ENCODE peak calls at places on chromosomes 13 and 19, in five cellular contexts. X, A, T, B and G are unnamed samples.

GRCh38 chr13:36915891-36916640 is 4.0 kb downstream of the SMAD9 start:
- DNase-seq in A (no peak), T (no peak), B (no peak), X (no peak), G (no peak)

GRCh38 chr13:96089749-96090239 is at the start of gene HS6ST3:
- DNase-seq in T (peak), B (no peak), A (peak), X (peak), G (peak)

GRCh38 chr19:49469828-49470614 is 4.0 kb upstream of the FLT3LG start:
- DNase-seq in B (no peak), A (peak), T (no peak), X (no peak), G (no peak)

GRCh38 chr13:30698023-30698422 is 37.3 kb upstream of the ALOX5AP start:
- DNase-seq in X (no peak), A (no peak), T (no peak), B (no peak), G (no peak)

GRCh38 chr13:110238795-110239194 is 68.2 kb downstream of the COL4A1 start:
- DNase-seq in A (no peak), T (no peak), B (no peak), X (no peak), G (no peak)

GRCh38 chr13:71320452-71320851 is 546.6 kb downstream of the DACH1 start:
- DNase-seq in X (no peak), B (no peak), T (no peak), A (no peak), G (no peak)

GRCh38 chr13:45799451-45799850 is 52.1 kb downstream of the SIAH3 start:
- DNase-seq in X (no peak), A (no peak), B (no peak), T (no peak), G (no peak)

GRCh38 chr13:42970824-42971669 is 21.0 kb downstream of the EPSTI1 start:
- DNase-seq in B (no peak), T (peak), A (peak), X (peak), G (peak)

GRCh38 chr19:10018219-10018618 is 4.9 kb downstream of the RDH8 start:
- DNase-seq in B (no peak), T (no peak), A (no peak), X (peak), G (peak)

GRCh38 chr13:27605099-27605498 is 15.2 kb downstream of the LNX2 start:
- DNase-seq in A (no peak), B (no peak), X (no peak), T (no peak), G (no peak)

GRCh38 chr13:68588623-68589022 is 1358.5 kb upstream of the PCDH9 start:
- DNase-seq in T (no peak), X (no peak), B (no peak), A (no peak), G (no peak)

GRCh38 chr13:107119989-107120881 is 552.3 kb upstream of the ARGLU1 start:
- DNase-seq in B (no peak), X (no peak), T (no peak), A (no peak), G (no peak)

GRCh38 chr19:42284066-42284501 is 15.0 kb downstream of the CIC start:
- DNase-seq in X (peak), T (peak), A (peak), B (peak), G (peak)

GRCh38 chr19:7918615-7919421 is 1.3 kb upstream of the SNAPC2 start:
- DNase-seq in B (no peak), A (no peak), X (no peak), T (no peak), G (no peak)

GRCh38 chr13:112781287-112781686 is 91.4 kb downstream of the ATP11A start:
- DNase-seq in B (no peak), X (no peak), T (no peak), A (peak), G (no peak)

GRCh38 chr13:50700664-50701266 is 142.7 kb downstream of the DLEU7 start:
- DNase-seq in T (no peak), A (no peak), X (no peak), B (no peak), G (no peak)

GRCh38 chr13:110478405-110479214 is 82.9 kb downstream of the RAB20 start:
- DNase-seq in B (no peak), T (no peak), A (no peak), X (no peak), G (no peak)

GRCh38 chr19:950352-951066 is 24.7 kb downstream of the ARID3A start:
- DNase-seq in X (no peak), T (no peak), A (no peak), B (no peak), G (no peak)

GRCh38 chr13:33270906-33271538 is 14.5 kb downstream of the STARD13 start:
- DNase-seq in B (no peak), T (no peak), A (no peak), X (no peak), G (no peak)

GRCh38 chr13:110981379-110981778 is 66.5 kb upstream of the ANKRD10 start:
- DNase-seq in X (no peak), B (no peak), T (no peak), A (no peak), G (no peak)

GRCh38 chr13:33296793-33297425 is 11.4 kb upstream of the STARD13 start:
- DNase-seq in X (no peak), T (no peak), B (no peak), A (no peak), G (no peak)

GRCh38 chr19:1089891-1090290 is 5.3 kb downstream of the POLR2E start:
- DNase-seq in A (no peak), B (no peak), T (no peak), X (no peak), G (no peak)

GRCh38 chr19:31054430-31054829 is 294.8 kb downstream of the TSHZ3 start:
- DNase-seq in A (no peak), B (no peak), X (peak), T (peak), G (peak)

GRCh38 chr19:15107056-15108010 is at the start of gene SYDE1:
- DNase-seq in A (peak), X (peak), T (no peak), B (no peak), G (peak)

GRCh38 chr13:35127466-35127865 is 185.4 kb downstream of the NBEA start:
- DNase-seq in X (no peak), B (no peak), A (no peak), T (no peak), G (no peak)

GRCh38 chr19:34974631-34975030 is 10.6 kb upstream of the ZNF792 start:
- DNase-seq in B (no peak), T (no peak), A (no peak), X (no peak), G (no peak)

GRCh38 chr13:104641309-104641708 is 1575.1 kb upstream of the SLC10A2 start:
- DNase-seq in A (no peak), B (no peak), T (no peak), X (no peak), G (no peak)

GRCh38 chr19:19057720-19058119 is 6.1 kb upstream of the SLC25A42 start:
- DNase-seq in T (no peak), X (no peak), B (no peak), A (no peak), G (no peak)

GRCh38 chr19:31340059-31341025 is 8.9 kb downstream of the TSHZ3 start:
- DNase-seq in B (no peak), X (peak), A (no peak), T (no peak), G (no peak)

GRCh38 chr13:113428871-113429607 is 24.2 kb downstream of the ADPRHL1 start:
- DNase-seq in X (no peak), T (no peak), A (no peak), B (no peak), G (no peak)

GRCh38 chr19:28715157-28715556 is 497.8 kb downstream of the UQCRFS1 start:
- DNase-seq in A (no peak), T (no peak), B (no peak), X (no peak), G (no peak)

GRCh38 chr19:50224986-50225747 is 21.7 kb downstream of the MYH14 start:
- DNase-seq in A (no peak), T (no peak), X (no peak), B (no peak), G (no peak)

GRCh38 chr13:113064534-113065405 is 40.8 kb upstream of the F7 start:
- DNase-seq in X (no peak), T (peak), B (no peak), A (no peak), G (peak)

GRCh38 chr19:29711584-29712132 is 3.4 kb downstream of the C19orf12 start:
- DNase-seq in B (no peak), T (no peak), X (no peak), A (no peak), G (no peak)

GRCh38 chr19:3249408-3249807 is 24.9 kb downstream of the CELF5 start:
- DNase-seq in T (peak), A (no peak), X (no peak), B (no peak), G (no peak)

GRCh38 chr13:97660488-97661086 is 226.6 kb downstream of the RAP2A start:
- DNase-seq in X (no peak), T (no peak), B (no peak), A (no peak), G (no peak)

GRCh38 chr13:97658556-97658955 is 224.6 kb downstream of the RAP2A start:
- DNase-seq in A (no peak), B (no peak), X (no peak), T (no peak), G (no peak)

GRCh38 chr13:97653741-97654140 is 219.8 kb downstream of the RAP2A start:
- DNase-seq in B (no peak), A (no peak), T (no peak), X (peak), G (no peak)

DNA sequence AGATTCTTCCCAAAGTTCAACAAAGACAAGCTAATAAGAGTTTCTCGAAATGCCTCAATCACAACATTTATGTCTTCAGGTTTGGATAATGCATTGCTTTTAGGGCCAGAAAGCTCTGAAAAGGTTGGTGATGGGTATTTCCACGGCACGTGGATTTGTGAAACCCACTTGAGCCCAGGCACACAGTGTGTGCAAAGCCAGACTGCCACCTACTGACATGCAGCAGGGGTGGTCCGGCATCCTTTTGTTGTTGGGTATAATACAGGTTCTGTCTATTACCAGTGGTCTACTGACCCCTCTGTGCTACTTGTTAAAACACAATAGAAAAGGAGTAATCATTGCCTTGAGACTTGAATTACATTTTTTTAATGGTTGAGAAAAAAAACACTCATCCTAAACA is 225.6 kb downstream of the RAP2A start:
- DNase-seq in B (no peak), X (no peak), A (no peak), T (no peak), G (no peak)
- TF ChIP-seq CTCF in B (no peak), X (peak), A (peak), T (no peak), G (no peak)

GRCh38 chr19:6354098-6354674 is 7.1 kb upstream of the CLPP start:
- DNase-seq in X (no peak), T (no peak), A (no peak), B (no peak), G (no peak)
- TF ChIP-seq CTCF in X (peak), T (peak), A (no peak), B (peak), G (peak)

DNA sequence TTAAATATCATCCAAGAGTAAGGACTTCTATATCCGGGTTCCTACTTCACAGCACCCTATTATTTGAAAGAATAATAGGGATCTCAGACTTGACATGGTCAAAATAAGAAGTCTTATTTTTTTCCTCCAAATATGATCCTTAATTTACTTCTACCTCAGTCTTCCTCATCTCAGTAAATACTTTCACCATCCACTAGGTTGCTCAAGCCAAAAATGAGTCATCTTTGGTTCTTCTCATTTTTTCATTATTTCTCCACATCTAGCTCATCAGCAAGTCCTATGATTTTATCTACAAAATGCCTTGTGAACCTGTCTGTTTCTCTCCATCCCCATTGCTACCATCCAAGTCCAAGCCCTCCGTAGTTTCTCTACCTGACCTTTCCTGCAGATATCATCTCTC is 121.9 kb upstream of the GJB6 start:
- DNase-seq in T (no peak), X (no peak), A (no peak), B (no peak), G (no peak)
- TF ChIP-seq CTCF in T (no peak), X (no peak), A (no peak), B (no peak), G (no peak)

DNA sequence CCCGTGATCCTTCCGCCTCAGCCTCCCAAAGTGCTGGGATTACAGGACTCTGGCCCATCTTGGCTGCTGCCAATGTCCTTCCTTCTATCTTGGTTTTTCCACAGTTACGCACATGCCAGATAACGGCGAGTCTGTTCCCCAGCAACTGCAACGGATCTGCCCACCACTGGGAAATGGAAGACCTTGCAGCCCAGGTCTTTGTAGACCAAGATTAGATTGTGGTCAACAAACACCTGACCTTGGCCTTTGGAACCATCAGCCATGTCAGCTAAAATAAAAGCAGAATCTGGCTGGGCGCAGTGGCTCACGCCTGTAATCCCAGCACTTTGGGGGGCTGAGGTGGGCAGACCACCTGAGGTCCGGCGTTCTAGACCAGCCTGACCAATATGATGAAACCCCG is 10.4 kb upstream of the LDLR start:
- DNase-seq in X (no peak), A (no peak), T (no peak), B (no peak), G (no peak)
- TF ChIP-seq CTCF in X (no peak), A (no peak), T (no peak), B (no peak), G (no peak)